ENCODE peak calls at places on chromosomes 6 and 20, in five cellular contexts. B is stomach, H is H54, U is A549, M is transverse colon. K is an unnamed sample.

GRCh38 chr20:44959082-44959895 is 908 bp downstream of the TOMM34 start:
- DNase-seq in M (peak), B (no peak), H (no peak), U (peak), K (no peak)

GRCh38 chr6:33008944-33009861 is at the start of gene HLA-DOA:
- DNase-seq in B (no peak), U (peak), H (peak), M (no peak), K (peak)

GRCh38 chr6:130644175-130644574 is 183.0 kb upstream of the SMLR1 start:
- DNase-seq in U (no peak), B (no peak), M (no peak), H (no peak), K (no peak)

GRCh38 chr6:141202641-141203040 is 930.1 kb upstream of the GJE1 start:
- DNase-seq in B (no peak), U (no peak), M (no peak), H (no peak), K (no peak)

GRCh38 chr20:44642203-44643153 is 9.0 kb downstream of the ADA start:
- DNase-seq in M (peak), B (peak), H (peak), U (peak), K (no peak)

GRCh38 chr6:144661101-144661806 is 376.1 kb downstream of the UTRN start:
- DNase-seq in M (peak), B (no peak), U (peak), H (no peak), K (no peak)

GRCh38 chr20:35773154-35773751 is 1.4 kb downstream of the PHF20 start:
- DNase-seq in H (no peak), U (peak), M (peak), B (peak), K (no peak)

GRCh38 chr6:76861403-76861802 is 601.9 kb downstream of the HTR1B start:
- DNase-seq in U (peak), H (no peak), M (no peak), B (peak), K (peak)

GRCh38 chr20:63744158-63744557 is 4.6 kb downstream of the SLC2A4RG start:
- DNase-seq in H (no peak), M (no peak), U (no peak), B (no peak), K (no peak)

GRCh38 chr6:33896391-33897192 is 92.8 kb upstream of the MLN start:
- DNase-seq in B (no peak), H (no peak), M (no peak), U (no peak), K (no peak)

GRCh38 chr6:85677243-85677956 is 34.7 kb upstream of the SYNCRIP start:
- DNase-seq in H (no peak), M (no peak), B (no peak), U (no peak), K (no peak)

GRCh38 chr20:25248501-25249172 is 752 bp downstream of the PYGB start:
- DNase-seq in B (peak), M (peak), H (peak), U (no peak), K (no peak)

GRCh38 chr6:146544783-146545182 is 1.1 kb downstream of the RAB32 start:
- DNase-seq in M (no peak), B (no peak), U (no peak), H (no peak), K (no peak)

GRCh38 chr6:170143401-170144150 is 147.3 kb downstream of the DLL1 start:
- DNase-seq in B (peak), U (no peak), H (no peak), M (no peak), K (no peak)

GRCh38 chr6:107598091-107598490 is 108.2 kb downstream of the SOBP start:
- DNase-seq in H (no peak), B (no peak), U (no peak), M (no peak), K (no peak)

GRCh38 chr6:30570263-30570662 is 979 bp upstream of the ABCF1 start:
- DNase-seq in B (no peak), H (no peak), U (no peak), M (no peak), K (no peak)

GRCh38 chr20:11338506-11339306 is 579.0 kb upstream of the BTBD3 start:
- DNase-seq in U (no peak), B (no peak), H (no peak), M (no peak), K (no peak)

GRCh38 chr6:140480852-140481251 is 1106.4 kb upstream of the CITED2 start:
- DNase-seq in B (no peak), U (no peak), M (no peak), H (no peak), K (no peak)

GRCh38 chr6:94394822-94395221 is 975.5 kb upstream of the EPHA7 start:
- DNase-seq in B (no peak), H (no peak), U (no peak), M (no peak), K (no peak)

GRCh38 chr20:19427480-19427879 is 215.0 kb downstream of the SLC24A3 start:
- DNase-seq in M (no peak), H (no peak), B (peak), U (no peak), K (no peak)

GRCh38 chr6:149202100-149202499 is 115.4 kb upstream of the TAB2 start:
- DNase-seq in H (no peak), U (no peak), B (no peak), M (no peak), K (no peak)

GRCh38 chr20:33897313-33897912 is 86.3 kb downstream of the CHMP4B start:
- DNase-seq in M (no peak), B (no peak), U (no peak), H (no peak), K (peak)

GRCh38 chr20:10654630-10655029 is 19.2 kb downstream of the JAG1 start:
- DNase-seq in M (peak), U (no peak), H (no peak), B (peak), K (no peak)

GRCh38 chr6:87436435-87436834 is 28.7 kb downstream of the CFAP206 start:
- DNase-seq in B (peak), U (peak), M (peak), H (peak), K (peak)

GRCh38 chr6:84897874-84898635 is 133.7 kb upstream of the TBX18 start:
- DNase-seq in B (no peak), H (peak), M (no peak), U (peak), K (no peak)

GRCh38 chr6:54010340-54011276 is 100.6 kb upstream of the MLIP start:
- DNase-seq in M (no peak), U (no peak), H (no peak), B (no peak), K (no peak)

DNA sequence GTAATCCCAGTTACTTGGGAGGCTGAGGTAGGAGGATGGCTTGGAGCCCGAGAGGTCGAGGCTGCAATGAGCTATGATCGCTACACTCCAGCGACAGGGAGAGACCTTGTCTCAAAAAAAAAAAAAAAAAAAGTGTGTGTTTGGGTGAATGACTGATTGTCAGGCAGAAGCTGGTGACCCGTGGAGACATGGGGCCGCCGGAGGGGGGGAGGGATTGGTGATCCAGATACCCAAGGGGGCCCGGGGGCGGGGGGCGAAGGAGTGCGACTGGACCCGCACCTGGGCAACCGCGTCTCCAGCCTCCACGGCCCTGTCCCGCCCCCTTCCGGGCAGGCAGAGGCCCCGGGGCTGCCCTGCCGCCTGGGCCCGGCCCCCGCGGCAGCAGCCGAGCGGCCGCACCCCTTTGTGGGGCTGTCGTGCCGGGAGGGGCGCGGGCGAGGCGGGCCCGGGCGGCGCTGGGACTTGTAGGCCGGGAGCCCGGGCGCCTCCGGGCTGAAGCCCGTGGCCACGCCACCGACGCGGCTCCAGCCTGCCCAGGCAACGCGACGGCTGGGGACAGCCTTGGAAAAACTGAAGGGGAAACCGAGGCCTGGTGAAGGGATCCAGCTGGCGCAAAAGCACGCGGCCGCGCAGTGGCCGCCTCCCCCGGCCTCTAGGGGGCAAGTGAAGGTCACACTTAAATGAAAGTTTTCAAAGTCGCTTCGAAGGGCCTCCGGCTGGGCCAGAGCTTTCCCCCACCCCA is 2.1 kb upstream of the RBM38 start:
- DNase-seq in M (peak), H (no peak), B (peak), U (no peak), K (peak)
- TF ChIP-seq POLR2A in M (peak), H (no peak), B (no peak), U (no peak), K (peak)

GRCh38 chr6:27896398-27896796 is 15.8 kb downstream of the OR2B2 start:
- DNase-seq in M (no peak), U (no peak), H (no peak), B (no peak), K (no peak)
- TF ChIP-seq POLR2A in M (no peak), U (no peak), H (no peak), B (no peak), K (no peak)

DNA sequence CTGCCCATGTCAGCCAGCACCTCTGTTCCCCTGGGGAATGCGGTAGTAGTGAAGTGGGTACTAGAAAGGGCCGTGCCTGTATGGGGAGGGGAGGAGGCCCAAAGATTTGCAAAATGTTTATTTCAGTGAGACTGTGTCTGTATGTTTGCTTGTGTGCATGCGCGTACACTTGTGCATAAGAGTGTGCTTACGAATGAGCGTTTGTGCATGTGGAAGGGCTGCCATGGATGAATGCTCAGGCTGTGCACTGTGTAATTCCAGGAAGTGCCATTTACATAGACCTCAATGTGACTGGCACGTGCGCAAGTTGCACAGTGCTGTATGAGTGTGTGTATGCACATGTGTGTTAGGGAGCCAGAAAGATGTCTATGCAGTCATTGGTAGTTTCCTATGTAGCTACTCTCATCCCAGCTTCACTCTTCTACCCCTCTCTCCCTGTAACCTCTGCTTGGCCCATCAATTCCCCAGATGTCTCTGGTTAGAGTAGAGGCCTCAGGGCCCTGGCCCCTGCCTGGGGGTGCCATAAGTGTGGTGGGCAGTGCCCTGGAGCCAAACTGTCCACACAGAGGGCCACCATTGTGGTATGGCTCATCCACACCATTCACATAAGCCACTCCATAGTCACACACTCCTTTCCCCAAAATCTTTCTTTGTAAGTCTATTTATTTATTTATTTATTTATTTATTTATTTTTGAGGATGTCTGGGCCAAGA is 26.8 kb upstream of the SLC22A7 start:
- DNase-seq in M (no peak), U (no peak), B (no peak), H (no peak), K (no peak)
- TF ChIP-seq POLR2A in M (no peak), U (no peak), B (no peak), H (no peak), K (no peak)

DNA sequence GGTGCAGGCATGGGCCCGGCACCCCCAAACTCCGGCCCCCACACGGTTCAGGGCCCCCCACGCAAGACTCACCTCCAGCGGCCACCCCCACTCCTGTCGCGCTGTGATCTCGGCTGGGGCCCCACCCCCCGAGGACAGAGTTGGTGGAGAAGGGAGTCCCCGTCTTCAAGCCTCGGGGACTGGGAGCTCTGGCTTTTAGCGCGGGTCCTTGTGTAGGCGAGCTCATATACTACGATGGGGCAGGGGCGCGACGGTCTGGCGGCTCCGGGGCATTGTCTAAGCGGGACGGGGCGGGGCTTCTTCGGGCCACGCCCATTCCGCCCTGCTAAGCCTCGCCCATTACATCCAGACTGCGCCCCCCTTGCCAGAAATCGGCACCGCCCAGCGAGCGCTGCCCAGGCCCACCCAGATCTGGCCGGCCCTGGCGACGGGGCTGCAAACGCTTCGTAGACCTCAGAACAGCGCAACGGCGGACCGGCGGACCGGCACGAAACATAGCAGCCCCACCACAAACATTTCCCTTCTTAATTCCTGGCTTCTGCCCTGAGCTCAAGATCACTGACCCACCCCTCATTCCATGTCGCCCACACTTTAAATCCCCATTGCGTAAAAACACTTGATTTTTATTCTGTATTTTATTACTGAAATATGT is 1.0 kb upstream of the DDAH2 start:
- DNase-seq in B (peak), H (peak), U (peak), M (peak), K (peak)
- TF ChIP-seq POLR2A in B (no peak), H (peak), U (no peak), M (peak), K (no peak)

GRCh38 chr6:52858416-52858815 is 17.8 kb upstream of the GSTA5 start:
- DNase-seq in U (no peak), H (no peak), M (no peak), B (no peak), K (no peak)
- TF ChIP-seq POLR2A in U (no peak), H (no peak), M (no peak), B (no peak), K (no peak)

GRCh38 chr6:26243742-26244141 is 121.3 kb upstream of the BTN3A2 start:
- DNase-seq in H (no peak), M (peak), U (no peak), B (no peak), K (no peak)

GRCh38 chr6:26235240-26235730 is 129.7 kb upstream of the BTN3A2 start:
- DNase-seq in M (no peak), B (no peak), U (peak), H (no peak), K (no peak)

GRCh38 chr6:26240981-26241770 is 123.8 kb upstream of the BTN3A2 start:
- DNase-seq in U (no peak), H (no peak), B (no peak), M (no peak), K (no peak)

GRCh38 chr6:26243132-26243531 is 121.9 kb upstream of the BTN3A2 start:
- DNase-seq in M (peak), U (no peak), H (no peak), B (no peak), K (no peak)

DNA sequence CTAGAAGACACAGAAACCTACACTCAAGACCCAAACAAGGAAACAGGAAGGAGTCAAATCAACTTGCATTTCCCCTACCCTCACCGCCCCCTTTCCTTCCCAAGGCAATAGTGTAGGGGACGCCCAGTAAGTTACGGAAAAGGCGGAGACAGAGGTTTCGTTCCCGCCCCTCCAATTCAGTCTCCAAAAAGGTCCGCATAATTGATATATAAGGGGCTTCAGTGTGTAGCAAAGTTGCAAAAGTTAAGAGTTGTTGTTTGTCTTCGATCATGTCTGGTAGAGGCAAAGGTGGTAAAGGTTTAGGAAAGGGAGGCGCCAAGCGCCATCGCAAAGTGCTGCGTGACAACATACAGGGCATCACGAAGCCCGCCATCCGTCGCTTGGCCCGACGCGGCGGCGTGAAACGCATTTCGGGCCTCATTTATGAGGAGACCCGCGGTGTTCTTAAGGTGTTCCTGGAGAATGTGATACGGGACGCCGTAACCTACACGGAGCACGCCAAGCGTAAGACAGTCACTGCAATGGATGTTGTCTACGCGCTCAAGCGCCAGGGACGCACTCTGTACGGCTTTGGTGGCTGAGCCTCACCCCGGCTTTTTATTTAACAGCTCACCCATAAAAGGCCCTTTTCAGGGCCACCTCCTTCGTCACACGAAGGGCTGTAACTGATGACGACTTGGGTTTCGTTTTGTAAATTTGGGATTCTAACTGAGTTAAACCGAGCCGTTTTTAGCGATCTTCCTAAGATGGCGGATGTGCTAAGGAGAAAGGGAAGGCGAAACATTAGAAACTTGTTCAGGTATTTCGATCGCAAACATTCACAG is 124.6 kb upstream of the BTN3A2 start:
- DNase-seq in M (peak), H (no peak), U (no peak), B (peak), K (no peak)
- TF ChIP-seq POLR2A in M (peak), H (no peak), U (no peak), B (no peak), K (no peak)

DNA sequence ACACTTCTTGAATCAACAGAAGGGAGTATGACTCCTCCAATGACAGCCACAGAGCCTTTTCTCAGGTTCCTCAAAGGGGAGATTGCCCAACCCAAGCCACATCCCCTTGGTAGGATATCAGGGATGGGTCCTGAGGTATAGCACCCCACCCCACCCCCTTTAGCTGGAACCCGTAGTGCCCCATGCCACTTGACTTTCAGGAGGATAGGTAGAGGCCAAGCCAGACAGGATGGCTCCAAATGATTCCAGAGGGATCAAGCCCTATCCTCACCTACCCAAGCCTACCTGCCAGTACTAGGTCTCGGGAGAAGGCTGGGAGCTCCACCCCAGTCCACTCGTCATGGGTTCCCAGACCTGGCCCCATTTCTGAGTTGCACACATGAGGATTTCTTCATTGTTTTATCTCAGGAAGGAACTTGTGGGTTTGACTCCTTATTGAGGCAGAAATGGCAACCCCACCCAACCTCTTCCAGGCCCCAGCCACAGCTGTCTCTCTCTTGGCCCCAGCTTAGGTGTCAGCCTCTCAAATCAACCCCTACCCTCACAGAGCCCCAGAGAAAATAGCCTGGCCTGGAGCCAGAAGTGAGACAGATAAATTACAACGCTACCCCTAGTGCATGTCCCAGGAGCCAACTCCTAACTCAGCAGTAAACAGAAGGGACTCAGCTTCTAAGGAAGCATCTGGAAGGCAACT is 3.6 kb downstream of the CCND3 start:
- DNase-seq in U (no peak), B (no peak), H (no peak), M (no peak), K (no peak)
- TF ChIP-seq POLR2A in U (no peak), B (no peak), H (no peak), M (no peak), K (no peak)

DNA sequence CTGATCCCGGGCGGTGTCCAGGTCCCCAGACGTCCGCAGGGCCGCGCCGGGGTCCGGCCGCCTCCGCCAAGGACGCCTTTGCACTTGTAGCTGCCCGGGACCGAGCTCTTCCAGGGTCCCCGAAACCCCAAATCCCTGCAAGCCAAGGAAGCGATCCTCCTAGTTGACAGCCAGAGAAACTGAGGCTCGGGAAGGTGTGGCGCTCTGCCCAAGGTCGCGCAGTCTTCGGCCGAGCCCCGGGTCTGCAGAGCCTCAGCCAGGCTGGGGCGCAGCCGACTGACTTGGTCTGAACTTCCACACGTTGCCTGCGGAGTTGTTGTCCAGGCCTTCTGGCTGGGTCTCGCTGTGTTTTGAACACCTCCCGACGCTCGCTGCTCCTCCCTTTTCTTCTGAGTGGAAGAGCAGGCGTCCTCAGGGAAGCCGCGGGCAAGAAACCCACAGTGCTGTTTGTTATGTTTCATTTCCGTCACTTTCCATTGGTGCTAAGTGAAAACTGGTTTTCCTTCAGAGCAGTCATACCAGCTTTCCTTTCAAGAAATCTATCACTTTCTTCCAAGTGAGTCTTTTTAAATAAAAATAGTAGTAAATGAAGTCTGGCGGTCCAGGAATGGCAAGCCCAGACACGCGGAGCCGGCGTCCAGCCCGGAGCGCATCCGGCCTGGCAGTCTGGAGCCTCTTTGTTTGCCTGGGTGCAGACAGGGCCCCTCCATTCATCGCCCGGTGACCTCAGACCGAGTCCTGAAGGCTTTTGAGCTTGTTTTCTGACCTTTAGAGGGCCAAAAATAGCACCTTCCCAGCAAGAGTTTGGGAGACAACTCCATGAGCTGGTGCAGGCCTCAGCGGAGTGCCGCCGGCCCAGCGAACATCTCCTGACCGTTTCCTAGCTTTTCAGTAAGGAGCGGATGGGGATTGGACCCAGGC is 698 bp downstream of the FAM210B start:
- DNase-seq in B (peak), U (peak), H (peak), M (peak), K (no peak)
- TF ChIP-seq POLR2A in B (no peak), U (no peak), H (no peak), M (peak), K (no peak)